ENCODE peak calls at places on chromosomes 4 and X, in four cellular contexts. One of them, this sample, is unnamed.
A peak's percentile ranks its signal among the peaks of the same experiment; 100 is the strongest.

GRCh38 chrX:56797966-56798711 is 69.1 kb downstream of the NBDY start:
- DNase-seq in GM12878: no peak
- DNase-seq in upper lobe of left lung: no peak
- DNase-seq in iPS-NIHi11: no peak
- DNase-seq in this sample: no peak

GRCh38 chr4:173337463-173337862 is 3.3 kb upstream of the HMGB2 start:
- DNase-seq in GM12878: no peak
- DNase-seq in upper lobe of left lung: no peak
- DNase-seq in iPS-NIHi11: no peak
- DNase-seq in this sample: no peak

GRCh38 chrX:113300580-113300979 is 459.9 kb upstream of the AMOT start:
- DNase-seq in GM12878: no peak
- DNase-seq in upper lobe of left lung: no peak
- DNase-seq in iPS-NIHi11: no peak
- DNase-seq in this sample: no peak

GRCh38 chr4:1041936-1042330 is 30.5 kb downstream of the FGFRL1 start:
- DNase-seq in GM12878: no peak
- DNase-seq in upper lobe of left lung: peak; percentile 47
- DNase-seq in iPS-NIHi11: no peak
- DNase-seq in this sample: no peak

GRCh38 chrX:134020910-134021309 is 35.5 kb upstream of the GPC3 start:
- DNase-seq in GM12878: no peak
- DNase-seq in upper lobe of left lung: no peak
- DNase-seq in iPS-NIHi11: peak; percentile 8
- DNase-seq in this sample: no peak

GRCh38 chr4:24763631-24764302 is 31.6 kb upstream of the SOD3 start:
- DNase-seq in GM12878: no peak
- DNase-seq in upper lobe of left lung: no peak
- DNase-seq in iPS-NIHi11: peak; percentile 25
- DNase-seq in this sample: no peak

GRCh38 chr4:385934-386707 is 48.5 kb downstream of the ZNF141 start:
- DNase-seq in GM12878: no peak
- DNase-seq in upper lobe of left lung: peak; percentile 70
- DNase-seq in iPS-NIHi11: peak; percentile 4
- DNase-seq in this sample: no peak

GRCh38 chr4:128286474-128287158 is 997 bp downstream of the PGRMC2 start:
- DNase-seq in GM12878: no peak
- DNase-seq in upper lobe of left lung: no peak
- DNase-seq in iPS-NIHi11: peak; percentile 30
- DNase-seq in this sample: peak; percentile 71

GRCh38 chrX:55489315-55490009 is at the start of gene USP51:
- DNase-seq in GM12878: peak; percentile 16
- DNase-seq in upper lobe of left lung: peak; percentile 52
- DNase-seq in iPS-NIHi11: peak; percentile 40
- DNase-seq in this sample: peak; percentile 18

GRCh38 chr4:83644677-83645639 is 109.0 kb downstream of the GPAT3 start:
- DNase-seq in GM12878: peak; percentile 28
- DNase-seq in upper lobe of left lung: no peak
- DNase-seq in iPS-NIHi11: peak; percentile 55
- DNase-seq in this sample: peak; percentile 71

This sample was measured in astrocyte of the spinal cord.